ENCODE peak calls at places on chromosomes 16 and 17, in five cellular contexts. M is lower leg skin, B is transverse colon, W is A549, L is K562. A is an unnamed sample.

GRCh38 chr17:73091770-73092517 is 544 bp downstream of the SLC39A11 start:
- DNase-seq in M (no peak), B (peak; percentile 35), W (peak; percentile 74), L (peak; percentile 64), A (no peak)

GRCh38 chr16:19210968-19211367 is 42.9 kb downstream of the SYT17 start:
- DNase-seq in M (no peak), B (no peak), W (no peak), L (no peak), A (no peak)

GRCh38 chr17:63573634-63574033 is 23.4 kb downstream of the DCAF7 start:
- DNase-seq in M (no peak), B (no peak), W (peak; percentile 54), L (peak; percentile 34), A (no peak)

GRCh38 chr17:18186271-18186982 is 2.8 kb downstream of the ALKBH5 start:
- DNase-seq in M (no peak), B (no peak), W (no peak), L (no peak), A (no peak)

GRCh38 chr16:5056347-5056746 is 9.4 kb downstream of the C16orf89 start:
- DNase-seq in M (no peak), B (peak; percentile 41), W (no peak), L (peak; percentile 62), A (no peak)

GRCh38 chr17:80036715-80037477 is 454 bp downstream of the CCDC40 start:
- DNase-seq in M (no peak), B (peak; percentile 37), W (peak; percentile 63), L (peak; percentile 45), A (no peak)

GRCh38 chr17:7650509-7651096 is at the start of gene ATP1B2:
- DNase-seq in M (peak; percentile 41), B (peak; percentile 75), W (peak; percentile 90), L (peak; percentile 93), A (no peak)

GRCh38 chr17:49029841-49030240 is 32.7 kb downstream of the IGF2BP1 start:
- DNase-seq in M (no peak), B (no peak), W (no peak), L (no peak), A (no peak)

GRCh38 chr16:88306860-88307545 is 75.8 kb upstream of the ZNF469 start:
- DNase-seq in M (no peak), B (no peak), W (no peak), L (no peak), A (no peak)

GRCh38 chr16:68715471-68715870 is 21.6 kb upstream of the CDH1 start:
- DNase-seq in M (no peak), B (peak; percentile 64), W (no peak), L (no peak), A (no peak)

GRCh38 chr16:1903845-1904820 is 14.1 kb downstream of the HS3ST6 start:
- DNase-seq in M (no peak), B (no peak), W (no peak), L (no peak), A (no peak)

GRCh38 chr16:30535777-30536190 is 1.1 kb upstream of the ZNF747 start:
- DNase-seq in M (peak; percentile 73), B (peak; percentile 84), W (no peak), L (peak; percentile 74), A (no peak)

GRCh38 chr16:1054660-1055556 is 17.6 kb upstream of the SSTR5 start:
- DNase-seq in M (no peak), B (peak; percentile 51), W (peak; percentile 77), L (peak; percentile 66), A (no peak)

GRCh38 chr16:15746332-15746731 is 96.3 kb downstream of the NDE1 start:
- DNase-seq in M (no peak), B (no peak), W (no peak), L (no peak), A (no peak)

GRCh38 chr17:81173761-81174160 is 7.7 kb upstream of the AATK start:
- DNase-seq in M (no peak), B (no peak), W (no peak), L (no peak), A (no peak)

GRCh38 chr16:31064882-31065461 is 9.1 kb downstream of the ZNF668 start:
- DNase-seq in M (peak; percentile 70), B (no peak), W (peak; percentile 55), L (no peak), A (no peak)

GRCh38 chr17:49694847-49695697 is 12.7 kb downstream of the SLC35B1 start:
- DNase-seq in M (peak; percentile 53), B (peak; percentile 72), W (peak; percentile 58), L (peak; percentile 60), A (no peak)

GRCh38 chr16:52499061-52499460 is 47.9 kb downstream of the TOX3 start:
- DNase-seq in M (no peak), B (no peak), W (no peak), L (no peak), A (no peak)

GRCh38 chr17:14308965-14309879 is 8.3 kb downstream of the HS3ST3B1 start:
- DNase-seq in M (peak; percentile 86), B (peak; percentile 73), W (peak; percentile 43), L (peak; percentile 96), A (peak; percentile 24)

GRCh38 chr17:68634345-68634876 is 33.2 kb upstream of the FAM20A start:
- DNase-seq in M (no peak), B (no peak), W (no peak), L (peak; percentile 10), A (no peak)

GRCh38 chr17:57926723-57927047 is 28.5 kb downstream of the CUEDC1 start:
- DNase-seq in M (no peak), B (no peak), W (no peak), L (no peak), A (no peak)

GRCh38 chr17:37315601-37316000 is 60.2 kb upstream of the C17orf78 start:
- DNase-seq in M (no peak), B (no peak), W (no peak), L (no peak), A (no peak)

GRCh38 chr17:78342438-78343098 is 17.3 kb downstream of the SOCS3 start:
- DNase-seq in M (no peak), B (no peak), W (peak; percentile 71), L (no peak), A (no peak)

GRCh38 chr16:83206426-83206825 is 579.7 kb downstream of the CDH13 start:
- DNase-seq in M (no peak), B (no peak), W (no peak), L (no peak), A (no peak)

GRCh38 chr16:69909760-69910159 is 41.4 kb upstream of the CLEC18A start:
- DNase-seq in M (no peak), B (no peak), W (no peak), L (no peak), A (no peak)

GRCh38 chr17:49515196-49515770 is 20.2 kb downstream of the NGFR start:
- DNase-seq in M (peak; percentile 83), B (peak; percentile 74), W (peak; percentile 49), L (peak; percentile 78), A (no peak)

GRCh38 chr16:6646891-6647290 is 685.8 kb upstream of the RBFOX1 start:
- DNase-seq in M (no peak), B (no peak), W (no peak), L (no peak), A (no peak)

GRCh38 chr16:72018470-72018869 is 9.9 kb downstream of the DHODH start:
- DNase-seq in M (no peak), B (no peak), W (no peak), L (no peak), A (no peak)

GRCh38 chr17:27495460-27495859 is 39.2 kb downstream of the KSR1 start:
- DNase-seq in M (no peak), B (no peak), W (no peak), L (no peak), A (no peak)

GRCh38 chr17:33778505-33779398 is 476.3 kb upstream of the CCL2 start:
- DNase-seq in M (peak; percentile 19), B (peak; percentile 30), W (peak; percentile 67), L (peak; percentile 68), A (no peak)

GRCh38 chr17:17179371-17179827 is 26.7 kb downstream of the PLD6 start:
- DNase-seq in M (no peak), B (no peak), W (no peak), L (no peak), A (no peak)

GRCh38 chr16:85010931-85011845 is at the start of gene ZDHHC7:
- DNase-seq in M (peak; percentile 72), B (peak; percentile 90), W (peak; percentile 88), L (peak; percentile 94), A (no peak)
- TF ChIP-seq CTCF in M (no peak), B (peak; percentile 14), W (no peak), L (peak; percentile 15), A (no peak)

GRCh38 chr16:67441289-67441753 is 10.4 kb downstream of the HSD11B2 start:
- DNase-seq in M (peak; percentile 66), B (peak; percentile 95), W (no peak), L (no peak), A (no peak)
- TF ChIP-seq POLR2A in M (no peak), B (peak; percentile 67), W (no peak), L (no peak), A (no peak)

GRCh38 chr16:50499254-50499653 is 48.9 kb upstream of the NKD1 start:
- DNase-seq in M (no peak), B (no peak), W (no peak), L (no peak), A (no peak)

GRCh38 chr16:50501986-50502615 is 46.1 kb upstream of the NKD1 start:
- DNase-seq in M (no peak), B (no peak), W (no peak), L (no peak), A (no peak)

GRCh38 chr16:50498756-50499155 is 49.4 kb upstream of the NKD1 start:
- DNase-seq in M (no peak), B (no peak), W (no peak), L (no peak), A (no peak)

GRCh38 chr16:50501251-50501650 is 46.9 kb upstream of the NKD1 start:
- DNase-seq in M (no peak), B (no peak), W (no peak), L (no peak), A (no peak)

DNA sequence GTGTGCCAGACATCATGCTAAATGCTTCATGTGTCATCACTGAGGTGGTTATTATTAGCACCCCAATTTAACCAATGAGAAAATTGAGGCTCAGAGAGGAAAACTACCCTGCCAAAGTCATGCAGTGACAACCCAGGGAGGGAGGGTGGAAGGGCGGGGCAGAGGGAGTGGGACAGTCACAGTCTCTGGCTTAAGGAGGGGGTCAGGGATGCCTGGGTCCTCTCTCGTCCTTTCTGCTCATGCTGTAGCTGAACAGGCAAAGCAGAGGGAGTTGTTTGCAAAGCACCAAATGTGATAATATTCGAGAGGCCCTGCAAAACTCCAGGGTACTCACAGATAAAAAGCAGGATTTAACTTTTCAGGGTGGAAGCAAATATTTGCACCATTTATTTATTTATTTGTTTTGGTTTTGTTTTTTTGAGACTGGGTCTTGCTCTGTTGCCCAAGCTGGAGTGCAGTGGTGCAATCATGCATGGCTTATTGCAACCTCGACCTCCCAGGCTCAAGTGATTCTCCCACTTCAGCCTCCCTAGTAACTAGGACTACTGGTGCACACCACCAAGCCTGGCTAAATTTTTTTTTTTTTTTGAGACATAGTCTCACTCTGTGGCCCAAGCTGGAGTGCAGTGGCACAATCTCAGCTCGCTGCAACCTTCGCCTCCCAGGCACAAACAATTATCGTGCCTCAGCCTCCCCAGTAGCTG is 47.9 kb upstream of the NKD1 start:
- DNase-seq in M (no peak), B (no peak), W (no peak), L (no peak), A (no peak)
- TF ChIP-seq CTCF in M (no peak), B (no peak), W (no peak), L (no peak), A (no peak)

DNA sequence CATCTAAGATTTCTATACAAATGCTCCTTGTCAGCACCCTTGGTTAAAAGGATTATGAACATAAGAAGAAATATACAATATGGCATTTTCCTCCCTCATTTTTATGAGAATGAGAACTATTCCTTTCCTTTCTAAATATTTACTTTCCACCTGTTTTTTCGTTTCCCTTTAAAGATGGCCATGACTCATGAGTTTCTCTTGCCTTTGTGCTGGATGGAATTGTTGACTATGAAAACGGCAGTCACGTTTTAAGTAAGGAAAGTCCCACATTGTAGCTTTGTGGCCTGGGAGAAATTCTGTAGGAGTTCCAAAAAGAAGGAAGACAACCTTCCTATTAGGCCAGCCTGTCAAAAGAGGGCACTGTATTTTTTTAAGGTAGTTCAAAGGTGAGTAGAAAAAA is 276.5 kb downstream of the FOXL1 start:
- DNase-seq in M (no peak), B (no peak), W (peak; percentile 14), L (no peak), A (no peak)
- TF ChIP-seq POLR2A in M (no peak), B (no peak), W (no peak), L (no peak), A (no peak)